ENCODE peak calls at places on chromosomes 12 and 14, in nine cellular contexts. One of them, this sample, is unnamed.

GRCh38 chr12:26239508-26240328 is 44.3 kb downstream of the SSPN start:
- DNase-seq in GM23338: no peak
- DNase-seq in CD8-positive, alpha-beta T cell: no peak
- DNase-seq in sigmoid colon: peak
- DNase-seq in GM12865: no peak
- DNase-seq in heart right ventricle: peak
- DNase-seq in right lobe of liver: no peak
- DNase-seq in GM06990: no peak
- DNase-seq in OCI-LY7: no peak
- DNase-seq in this sample: no peak

GRCh38 chr14:93231129-93231979 is 24.3 kb downstream of the UBR7 start:
- DNase-seq in sigmoid colon: no peak
- DNase-seq in OCI-LY7: no peak
- DNase-seq in CD8-positive, alpha-beta T cell: no peak
- DNase-seq in GM23338: no peak
- DNase-seq in GM06990: no peak
- DNase-seq in heart right ventricle: peak
- DNase-seq in right lobe of liver: no peak
- DNase-seq in GM12865: no peak
- DNase-seq in this sample: no peak

GRCh38 chr12:49658276-49658675 is 34.9 kb downstream of the PRPF40B start:
- DNase-seq in OCI-LY7: no peak
- DNase-seq in GM23338: no peak
- DNase-seq in heart right ventricle: no peak
- DNase-seq in GM06990: no peak
- DNase-seq in right lobe of liver: no peak
- DNase-seq in sigmoid colon: no peak
- DNase-seq in GM12865: no peak
- DNase-seq in CD8-positive, alpha-beta T cell: no peak
- DNase-seq in this sample: no peak

GRCh38 chr12:104668274-104668718 is 211.5 kb downstream of the CHST11 start:
- DNase-seq in sigmoid colon: no peak
- DNase-seq in CD8-positive, alpha-beta T cell: no peak
- DNase-seq in GM12865: no peak
- DNase-seq in GM23338: no peak
- DNase-seq in heart right ventricle: peak
- DNase-seq in OCI-LY7: no peak
- DNase-seq in right lobe of liver: no peak
- DNase-seq in GM06990: no peak
- DNase-seq in this sample: peak

GRCh38 chr14:104680056-104680805 is 9.2 kb upstream of the INF2 start:
- DNase-seq in GM23338: no peak
- DNase-seq in right lobe of liver: peak
- DNase-seq in CD8-positive, alpha-beta T cell: no peak
- DNase-seq in GM06990: no peak
- DNase-seq in heart right ventricle: no peak
- DNase-seq in GM12865: no peak
- DNase-seq in sigmoid colon: peak
- DNase-seq in OCI-LY7: no peak
- DNase-seq in this sample: peak

GRCh38 chr14:63147018-63147417 is 57.2 kb upstream of the RHOJ start:
- DNase-seq in GM12865: no peak
- DNase-seq in CD8-positive, alpha-beta T cell: no peak
- DNase-seq in heart right ventricle: no peak
- DNase-seq in OCI-LY7: no peak
- DNase-seq in right lobe of liver: no peak
- DNase-seq in GM23338: no peak
- DNase-seq in sigmoid colon: no peak
- DNase-seq in GM06990: no peak
- DNase-seq in this sample: no peak

GRCh38 chr12:64990991-64991570 is 130.0 kb downstream of the WIF1 start:
- DNase-seq in sigmoid colon: no peak
- DNase-seq in heart right ventricle: no peak
- DNase-seq in OCI-LY7: no peak
- DNase-seq in GM06990: no peak
- DNase-seq in CD8-positive, alpha-beta T cell: no peak
- DNase-seq in GM12865: no peak
- DNase-seq in right lobe of liver: no peak
- DNase-seq in GM23338: no peak
- DNase-seq in this sample: no peak

GRCh38 chr12:93146278-93146939 is 217.3 kb upstream of the EEA1 start:
- DNase-seq in right lobe of liver: no peak
- DNase-seq in GM12865: no peak
- DNase-seq in heart right ventricle: no peak
- DNase-seq in GM23338: no peak
- DNase-seq in OCI-LY7: no peak
- DNase-seq in CD8-positive, alpha-beta T cell: no peak
- DNase-seq in sigmoid colon: no peak
- DNase-seq in GM06990: no peak
- DNase-seq in this sample: no peak

GRCh38 chr14:73764881-73765280 is 50.7 kb upstream of the PNMA1 start:
- DNase-seq in right lobe of liver: peak
- DNase-seq in GM12865: peak
- DNase-seq in CD8-positive, alpha-beta T cell: no peak
- DNase-seq in GM06990: no peak
- DNase-seq in OCI-LY7: peak
- DNase-seq in heart right ventricle: peak
- DNase-seq in sigmoid colon: peak
- DNase-seq in GM23338: no peak
- DNase-seq in this sample: peak

GRCh38 chr12:132841151-132841550 is 12.5 kb upstream of the GOLGA3 start:
- DNase-seq in heart right ventricle: no peak
- DNase-seq in GM06990: no peak
- DNase-seq in GM23338: no peak
- DNase-seq in sigmoid colon: no peak
- DNase-seq in right lobe of liver: no peak
- DNase-seq in CD8-positive, alpha-beta T cell: no peak
- DNase-seq in OCI-LY7: no peak
- DNase-seq in GM12865: no peak
- DNase-seq in this sample: no peak

GRCh38 chr12:68944296-68945076 is 11.5 kb upstream of the CPM start:
- DNase-seq in right lobe of liver: no peak
- DNase-seq in GM23338: no peak
- DNase-seq in sigmoid colon: no peak
- DNase-seq in GM06990: no peak
- DNase-seq in heart right ventricle: no peak
- DNase-seq in GM12865: no peak
- DNase-seq in OCI-LY7: no peak
- DNase-seq in CD8-positive, alpha-beta T cell: no peak
- DNase-seq in this sample: no peak

GRCh38 chr12:93223440-93224426 is 154.0 kb upstream of the NUDT4 start:
- DNase-seq in right lobe of liver: no peak
- DNase-seq in sigmoid colon: no peak
- DNase-seq in heart right ventricle: no peak
- DNase-seq in GM12865: no peak
- DNase-seq in GM06990: no peak
- DNase-seq in GM23338: no peak
- DNase-seq in OCI-LY7: no peak
- DNase-seq in CD8-positive, alpha-beta T cell: no peak
- DNase-seq in this sample: no peak

GRCh38 chr14:71698027-71698426 is 234.2 kb upstream of the RGS6 start:
- DNase-seq in heart right ventricle: no peak
- DNase-seq in OCI-LY7: no peak
- DNase-seq in GM23338: no peak
- DNase-seq in GM06990: no peak
- DNase-seq in sigmoid colon: no peak
- DNase-seq in GM12865: no peak
- DNase-seq in CD8-positive, alpha-beta T cell: no peak
- DNase-seq in right lobe of liver: no peak
- DNase-seq in this sample: no peak

GRCh38 chr14:81673930-81674329 is 140.3 kb upstream of the SEL1L start:
- DNase-seq in CD8-positive, alpha-beta T cell: no peak
- DNase-seq in GM23338: no peak
- DNase-seq in GM06990: no peak
- DNase-seq in GM12865: no peak
- DNase-seq in sigmoid colon: no peak
- DNase-seq in OCI-LY7: no peak
- DNase-seq in right lobe of liver: no peak
- DNase-seq in heart right ventricle: no peak
- DNase-seq in this sample: no peak

GRCh38 chr14:21300892-21301291 is 21.0 kb downstream of the RPGRIP1 start:
- DNase-seq in sigmoid colon: no peak
- DNase-seq in GM23338: peak
- DNase-seq in heart right ventricle: peak
- DNase-seq in GM12865: peak
- DNase-seq in GM06990: peak
- DNase-seq in right lobe of liver: no peak
- DNase-seq in OCI-LY7: peak
- DNase-seq in CD8-positive, alpha-beta T cell: peak
- DNase-seq in this sample: no peak

GRCh38 chr12:3594966-3595365 is 104.0 kb downstream of the PRMT8 start:
- DNase-seq in heart right ventricle: no peak
- DNase-seq in right lobe of liver: no peak
- DNase-seq in GM23338: no peak
- DNase-seq in GM06990: no peak
- DNase-seq in sigmoid colon: peak
- DNase-seq in OCI-LY7: no peak
- DNase-seq in GM12865: no peak
- DNase-seq in CD8-positive, alpha-beta T cell: no peak
- DNase-seq in this sample: peak

GRCh38 chr14:57712101-57712500 is 153.8 kb downstream of the SLC35F4 start:
- DNase-seq in heart right ventricle: no peak
- DNase-seq in CD8-positive, alpha-beta T cell: no peak
- DNase-seq in OCI-LY7: no peak
- DNase-seq in GM12865: no peak
- DNase-seq in sigmoid colon: no peak
- DNase-seq in GM23338: no peak
- DNase-seq in GM06990: no peak
- DNase-seq in right lobe of liver: no peak
- DNase-seq in this sample: no peak

GRCh38 chr12:57898308-57898970 is 42.9 kb upstream of the ATP23 start:
- DNase-seq in GM23338: no peak
- DNase-seq in GM06990: no peak
- DNase-seq in sigmoid colon: no peak
- DNase-seq in heart right ventricle: no peak
- DNase-seq in GM12865: peak
- DNase-seq in CD8-positive, alpha-beta T cell: no peak
- DNase-seq in right lobe of liver: no peak
- DNase-seq in OCI-LY7: peak
- DNase-seq in this sample: no peak

GRCh38 chr12:108126212-108126611 is 2.9 kb upstream of the WSCD2 start:
- DNase-seq in OCI-LY7: no peak
- DNase-seq in GM06990: no peak
- DNase-seq in sigmoid colon: no peak
- DNase-seq in CD8-positive, alpha-beta T cell: no peak
- DNase-seq in GM23338: no peak
- DNase-seq in GM12865: no peak
- DNase-seq in heart right ventricle: no peak
- DNase-seq in right lobe of liver: no peak
- DNase-seq in this sample: no peak

GRCh38 chr12:100857418-100857817 is 62.8 kb downstream of the ANO4 start:
- DNase-seq in heart right ventricle: no peak
- DNase-seq in right lobe of liver: no peak
- DNase-seq in GM12865: no peak
- DNase-seq in CD8-positive, alpha-beta T cell: no peak
- DNase-seq in sigmoid colon: no peak
- DNase-seq in GM23338: no peak
- DNase-seq in OCI-LY7: no peak
- DNase-seq in GM06990: no peak
- DNase-seq in this sample: no peak

GRCh38 chr12:100851637-100852036 is 57.1 kb downstream of the ANO4 start:
- DNase-seq in GM12865: no peak
- DNase-seq in heart right ventricle: no peak
- DNase-seq in OCI-LY7: no peak
- DNase-seq in GM23338: peak
- DNase-seq in sigmoid colon: no peak
- DNase-seq in GM06990: no peak
- DNase-seq in CD8-positive, alpha-beta T cell: no peak
- DNase-seq in right lobe of liver: no peak
- DNase-seq in this sample: no peak
- TF ChIP-seq CTCF in GM12865: no peak
- TF ChIP-seq CTCF in heart right ventricle: no peak
- TF ChIP-seq CTCF in OCI-LY7: no peak
- TF ChIP-seq CTCF in GM23338: no peak
- TF ChIP-seq CTCF in sigmoid colon: no peak
- TF ChIP-seq CTCF in GM06990: no peak
- TF ChIP-seq CTCF in CD8-positive, alpha-beta T cell: no peak
- TF ChIP-seq CTCF in right lobe of liver: no peak
- TF ChIP-seq CTCF in this sample: no peak

GRCh38 chr12:87866602-87867292 is 162.5 kb downstream of the C12orf50 start:
- DNase-seq in heart right ventricle: no peak
- DNase-seq in right lobe of liver: no peak
- DNase-seq in OCI-LY7: peak
- DNase-seq in GM23338: peak
- DNase-seq in sigmoid colon: no peak
- DNase-seq in GM06990: no peak
- DNase-seq in GM12865: peak
- DNase-seq in CD8-positive, alpha-beta T cell: no peak
- DNase-seq in this sample: no peak
- TF ChIP-seq CTCF in heart right ventricle: no peak
- TF ChIP-seq CTCF in right lobe of liver: peak
- TF ChIP-seq CTCF in OCI-LY7: peak
- TF ChIP-seq CTCF in GM23338: peak
- TF ChIP-seq CTCF in sigmoid colon: no peak
- TF ChIP-seq CTCF in GM06990: peak
- TF ChIP-seq CTCF in GM12865: peak
- TF ChIP-seq CTCF in CD8-positive, alpha-beta T cell: no peak
- TF ChIP-seq CTCF in this sample: no peak

DNA sequence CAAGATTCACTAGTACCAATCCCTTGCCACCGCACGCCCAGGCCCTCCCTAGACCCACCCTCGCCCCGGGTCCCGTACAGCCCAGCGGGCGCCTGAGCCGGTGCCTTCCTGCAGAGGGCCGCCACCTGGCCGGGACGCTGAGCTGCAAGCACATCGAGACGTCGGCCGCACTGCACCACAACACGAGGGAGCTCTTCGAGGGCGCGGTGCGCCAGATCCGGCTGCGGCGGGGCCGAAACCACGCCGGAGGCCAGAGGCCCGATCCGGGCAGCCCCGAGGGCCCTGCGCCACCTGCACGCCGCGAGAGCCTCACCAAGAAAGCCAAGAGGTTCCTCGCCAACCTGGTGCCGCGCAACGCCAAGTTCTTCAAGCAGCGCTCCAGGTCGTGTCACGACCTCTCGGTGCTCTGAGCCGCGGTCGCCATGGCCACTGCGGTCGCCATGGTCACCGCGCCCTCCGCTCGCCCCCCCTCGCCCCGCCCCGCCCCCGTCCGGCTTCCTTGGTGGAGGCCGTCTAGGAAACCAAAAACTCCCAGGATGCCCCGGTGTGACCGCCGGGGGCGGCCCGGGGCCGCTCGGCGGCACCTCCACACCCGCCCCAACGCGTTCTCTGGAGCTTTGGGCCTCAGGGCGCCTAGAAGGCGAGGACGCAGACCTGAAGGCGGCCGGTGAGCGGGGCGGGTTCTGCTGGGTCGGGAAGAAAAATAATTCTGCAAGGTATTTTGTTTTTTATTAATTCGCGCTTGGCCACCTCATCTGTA is 3.7 kb downstream of the REM2 start:
- DNase-seq in heart right ventricle: peak
- DNase-seq in right lobe of liver: no peak
- DNase-seq in GM12865: peak
- DNase-seq in CD8-positive, alpha-beta T cell: peak
- DNase-seq in sigmoid colon: peak
- DNase-seq in OCI-LY7: peak
- DNase-seq in GM23338: peak
- DNase-seq in GM06990: peak
- DNase-seq in this sample: no peak
- TF ChIP-seq CTCF in heart right ventricle: peak
- TF ChIP-seq CTCF in right lobe of liver: no peak
- TF ChIP-seq CTCF in GM12865: peak
- TF ChIP-seq CTCF in CD8-positive, alpha-beta T cell: no peak
- TF ChIP-seq CTCF in sigmoid colon: no peak
- TF ChIP-seq CTCF in OCI-LY7: peak
- TF ChIP-seq CTCF in GM23338: peak
- TF ChIP-seq CTCF in GM06990: peak
- TF ChIP-seq CTCF in this sample: no peak

GRCh38 chr14:34199585-34199984 is 248.7 kb upstream of the EGLN3 start:
- DNase-seq in GM06990: no peak
- DNase-seq in sigmoid colon: no peak
- DNase-seq in CD8-positive, alpha-beta T cell: no peak
- DNase-seq in heart right ventricle: no peak
- DNase-seq in right lobe of liver: no peak
- DNase-seq in GM12865: no peak
- DNase-seq in GM23338: no peak
- DNase-seq in OCI-LY7: no peak
- DNase-seq in this sample: no peak
- TF ChIP-seq CTCF in GM06990: no peak
- TF ChIP-seq CTCF in sigmoid colon: no peak
- TF ChIP-seq CTCF in CD8-positive, alpha-beta T cell: no peak
- TF ChIP-seq CTCF in heart right ventricle: no peak
- TF ChIP-seq CTCF in right lobe of liver: no peak
- TF ChIP-seq CTCF in GM12865: no peak
- TF ChIP-seq CTCF in GM23338: no peak
- TF ChIP-seq CTCF in OCI-LY7: no peak
- TF ChIP-seq CTCF in this sample: no peak

This sample was measured in CD14-positive monocyte.